ENCODE peak calls at places on chromosomes 12 and 14, in eight cellular contexts. C is ACHN; B is neuronal stem cell; L is AG20443; V is stimulated activated CD4-positive, alpha-beta T cell treated with anti-CD3 and anti-CD28 coated beads, Interleukin-4, amount 100 ng/mL, for 24 hours; D is activated CD4-positive, alpha-beta T cell treated with anti-CD3 and anti-CD28 coated beads for 36 hours; N is hypothalamus; F is GM03348. X is an unnamed sample.

GRCh38 chr12:131818821-131819585 is 9.2 kb upstream of the MMP17 start:
- DNase-seq in C (no peak), B (no peak), L (peak), V (no peak), D (no peak), N (no peak), F (no peak), X (no peak)

GRCh38 chr14:38053684-38054083 is 154.0 kb upstream of the SSTR1 start:
- DNase-seq in C (no peak), B (no peak), L (no peak), V (no peak), D (no peak), N (no peak), F (no peak), X (no peak)

GRCh38 chr12:83954071-83954789 is 958.4 kb downstream of the SLC6A15 start:
- DNase-seq in C (no peak), B (no peak), L (no peak), V (no peak), D (no peak), N (no peak), F (no peak), X (peak)

GRCh38 chr14:101073598-101073965 is 170.1 kb upstream of the RTL1 start:
- DNase-seq in C (no peak), B (no peak), L (no peak), V (no peak), D (no peak), N (no peak), F (no peak), X (no peak)

GRCh38 chr12:11840350-11840749 is 190.9 kb downstream of the ETV6 start:
- DNase-seq in C (no peak), B (no peak), L (no peak), V (no peak), D (no peak), N (no peak), F (no peak), X (no peak)

GRCh38 chr14:99568567-99569560 is 35.1 kb downstream of the CCDC85C start:
- DNase-seq in C (no peak), B (no peak), L (no peak), V (no peak), D (no peak), N (no peak), F (no peak), X (no peak)

GRCh38 chr12:47032644-47033043 is 46.8 kb upstream of the PCED1B start:
- DNase-seq in C (peak), B (no peak), L (peak), V (peak), D (no peak), N (no peak), F (peak), X (peak)

GRCh38 chr14:103185051-103186027 is 62.1 kb downstream of the TNFAIP2 start:
- DNase-seq in C (peak), B (peak), L (peak), V (no peak), D (no peak), N (no peak), F (peak), X (peak)

GRCh38 chr14:72318648-72319047 is 386.4 kb downstream of the RGS6 start:
- DNase-seq in C (no peak), B (no peak), L (no peak), V (no peak), D (peak), N (no peak), F (no peak), X (no peak)

GRCh38 chr12:92696240-92696639 is 6.5 kb upstream of the PLEKHG7 start:
- DNase-seq in C (no peak), B (no peak), L (peak), V (no peak), D (no peak), N (no peak), F (peak), X (peak)

GRCh38 chr14:91745329-91745728 is 13.4 kb upstream of the CATSPERB start:
- DNase-seq in C (no peak), B (no peak), L (no peak), V (no peak), D (no peak), N (no peak), F (no peak), X (no peak)

GRCh38 chr12:80709811-80710726 is 2.6 kb downstream of the MYF6 start:
- DNase-seq in C (peak), B (peak), L (no peak), V (no peak), D (no peak), N (no peak), F (no peak), X (no peak)

GRCh38 chr12:96774501-96775256 is 132.4 kb upstream of the NEDD1 start:
- DNase-seq in C (no peak), B (no peak), L (no peak), V (no peak), D (no peak), N (no peak), F (peak), X (no peak)

GRCh38 chr12:57031228-57031670 is 14.9 kb upstream of the TAC3 start:
- DNase-seq in C (peak), B (no peak), L (no peak), V (no peak), D (peak), N (no peak), F (no peak), X (peak)

GRCh38 chr12:30063435-30063945 is 279.7 kb upstream of the TMTC1 start:
- DNase-seq in C (no peak), B (no peak), L (no peak), V (no peak), D (no peak), N (no peak), F (no peak), X (no peak)

GRCh38 chr12:915090-915489 is 34.4 kb downstream of the RAD52 start:
- DNase-seq in C (no peak), B (no peak), L (no peak), V (no peak), D (no peak), N (no peak), F (no peak), X (no peak)

GRCh38 chr14:73267474-73267873 is 30.2 kb downstream of the PAPLN start:
- DNase-seq in C (no peak), B (no peak), L (no peak), V (no peak), D (no peak), N (no peak), F (peak), X (no peak)

GRCh38 chr14:92693998-92694780 is 54.2 kb downstream of the LGMN start:
- DNase-seq in C (no peak), B (no peak), L (no peak), V (no peak), D (no peak), N (no peak), F (no peak), X (no peak)

GRCh38 chr14:96071561-96071960 is 32.4 kb downstream of the C14orf132 start:
- DNase-seq in C (no peak), B (no peak), L (no peak), V (no peak), D (no peak), N (no peak), F (no peak), X (no peak)

GRCh38 chr12:126093911-126094310 is 1028.7 kb downstream of the AACS start:
- DNase-seq in C (no peak), B (peak), L (no peak), V (no peak), D (no peak), N (peak), F (no peak), X (peak)

GRCh38 chr12:51937941-51938340 is 13.6 kb upstream of the ACVR1B start:
- DNase-seq in C (no peak), B (no peak), L (no peak), V (no peak), D (no peak), N (no peak), F (no peak), X (no peak)

GRCh38 chr12:131799828-131800593 is 28.2 kb upstream of the MMP17 start:
- DNase-seq in C (no peak), B (no peak), L (no peak), V (no peak), D (no peak), N (no peak), F (no peak), X (no peak)

GRCh38 chr12:107402041-107403022 is 283.3 kb upstream of the PWP1 start:
- DNase-seq in C (peak), B (peak), L (peak), V (peak), D (peak), N (no peak), F (peak), X (peak)

GRCh38 chr14:100294213-100294962 is 11.9 kb downstream of the SLC25A29 start:
- DNase-seq in C (no peak), B (no peak), L (peak), V (no peak), D (no peak), N (no peak), F (no peak), X (no peak)

GRCh38 chr14:91835920-91836843 is 31.2 kb downstream of the TC2N start:
- DNase-seq in C (peak), B (peak), L (peak), V (peak), D (peak), N (peak), F (peak), X (no peak)

GRCh38 chr12:68037616-68038255 is 48.5 kb downstream of the IFNG-AS1 start:
- DNase-seq in C (no peak), B (no peak), L (no peak), V (peak), D (peak), N (no peak), F (no peak), X (no peak)

GRCh38 chr14:57058319-57058718 is 210.4 kb downstream of the EXOC5 start:
- DNase-seq in C (no peak), B (no peak), L (no peak), V (no peak), D (no peak), N (no peak), F (no peak), X (no peak)

GRCh38 chr12:6373022-6373787 is 2.2 kb downstream of the SCNN1A start:
- DNase-seq in C (no peak), B (no peak), L (no peak), V (no peak), D (no peak), N (no peak), F (no peak), X (no peak)

GRCh38 chr12:48815281-48816110 is 2.8 kb upstream of the CACNB3 start:
- DNase-seq in C (peak), B (peak), L (peak), V (peak), D (peak), N (peak), F (peak), X (peak)

GRCh38 chr14:46580941-46581671 is 70.5 kb downstream of the RPL10L start:
- DNase-seq in C (peak), B (peak), L (no peak), V (no peak), D (peak), N (no peak), F (peak), X (peak)

GRCh38 chr14:69387311-69387710 is 10.8 kb downstream of the ERH start:
- DNase-seq in C (no peak), B (no peak), L (no peak), V (no peak), D (no peak), N (no peak), F (no peak), X (no peak)

GRCh38 chr12:7695159-7695930 is at the start of gene GDF3:
- DNase-seq in C (no peak), B (no peak), L (peak), V (no peak), D (no peak), N (no peak), F (peak), X (no peak)

GRCh38 chr12:75705749-75706719 is 194.6 kb upstream of the KRR1 start:
- DNase-seq in C (peak), B (no peak), L (peak), V (no peak), D (no peak), N (no peak), F (peak), X (peak)

GRCh38 chr14:69716483-69717187 is 50.3 kb upstream of the SRSF5 start:
- DNase-seq in C (no peak), B (no peak), L (peak), V (peak), D (peak), N (no peak), F (peak), X (no peak)

GRCh38 chr12:94198469-94198868 is 50.1 kb downstream of the PLXNC1 start:
- DNase-seq in C (no peak), B (no peak), L (no peak), V (no peak), D (no peak), N (no peak), F (no peak), X (no peak)

GRCh38 chr12:46049665-46050064 is 59.3 kb upstream of the SCAF11 start:
- DNase-seq in C (no peak), B (no peak), L (no peak), V (no peak), D (no peak), N (no peak), F (no peak), X (no peak)